ENCODE peak calls at places on chromosomes 6 and 20, in eight cellular contexts. Y is cardiac muscle cell; W is neural progenitor cell; P is H1; F is CD8-positive, alpha-beta T cell; K is mammary epithelial cell; S is prostate gland; Z is upper lobe of right lung. O is an unnamed sample. For H3K4me1, the result is how much of the 10 kb centered on the place peaks cover.

GRCh38 chr6:170286246-170286933 is 4.5 kb downstream of the DLL1 start:
- DNase-seq in Y (peak), P (no peak), K (no peak), W (peak), F (no peak), Z (peak), S (no peak), O (no peak)

GRCh38 chr20:44399446-44399845 is 43.9 kb downstream of the HNF4A start:
- DNase-seq in Y (no peak), K (no peak), F (no peak), P (no peak), Z (no peak), W (no peak), S (no peak), O (no peak)

GRCh38 chr6:6803180-6803978 is 214.9 kb downstream of the LY86 start:
- DNase-seq in P (no peak), W (no peak), F (no peak), Z (no peak), S (peak), Y (no peak), K (peak), O (peak)

GRCh38 chr6:379367-380181 is 12.0 kb upstream of the IRF4 start:
- DNase-seq in P (no peak), K (no peak), Z (no peak), F (no peak), S (no peak), Y (no peak), W (no peak), O (no peak)

GRCh38 chr6:30730611-30731435 is 10.7 kb downstream of the TUBB start:
- DNase-seq in P (no peak), K (peak), Z (peak), F (peak), W (peak), Y (peak), S (peak), O (peak)

GRCh38 chr6:157520117-157520406 is 139.1 kb downstream of the ZDHHC14 start:
- DNase-seq in K (no peak), Y (no peak), P (no peak), W (no peak), Z (no peak), S (no peak), F (no peak), O (no peak)

GRCh38 chr6:31597006-31597405 is 4.2 kb upstream of the NCR3 start:
- DNase-seq in K (no peak), F (peak), Z (no peak), Y (peak), P (no peak), W (peak), S (no peak), O (no peak)

GRCh38 chr6:80742481-80742880 is 636.0 kb downstream of the BCKDHB start:
- DNase-seq in W (peak), P (no peak), Z (no peak), Y (peak), F (no peak), K (peak), S (no peak), O (peak)

GRCh38 chr6:31037692-31038091 is 27.4 kb downstream of the MUC22 start:
- DNase-seq in F (no peak), W (no peak), P (no peak), Z (no peak), K (peak), Y (no peak), S (no peak), O (peak)

GRCh38 chr6:47084530-47084929 is 42.4 kb upstream of the ADGRF1 start:
- DNase-seq in W (no peak), F (no peak), P (no peak), Z (no peak), S (no peak), Y (peak), K (no peak), O (no peak)

GRCh38 chr6:169224185-169224695 is 29.4 kb downstream of the THBS2 start:
- DNase-seq in F (no peak), Z (no peak), Y (peak), W (no peak), P (no peak), S (no peak), K (peak), O (peak)

GRCh38 chr20:47332381-47333206 is 23.9 kb downstream of the ZMYND8 start:
- DNase-seq in P (no peak), S (no peak), Y (no peak), Z (no peak), F (no peak), W (no peak), K (no peak), O (no peak)
- H3K4me1 ChIP-seq in P (under half), S (under half), Y (under half), Z (under half), F (under half), W (under half), K (half or more), O (under half)

GRCh38 chr20:55761787-55762186 is 243.5 kb downstream of the CBLN4 start:
- DNase-seq in Z (no peak), P (no peak), W (no peak), Y (no peak), S (no peak), F (no peak), K (no peak), O (no peak)
- H3K27ac ChIP-seq in Z (no peak), P (no peak), W (no peak), Y (no peak), S (no peak), F (no peak), K (no peak), O (no peak)

GRCh38 chr20:46708172-46708860 is 1.1 kb upstream of the SLC2A10 start:
- DNase-seq in K (no peak), S (peak), F (no peak), Y (no peak), P (no peak), W (peak), Z (no peak), O (no peak)
- TF ChIP-seq CTCF in K (no peak), S (peak), F (no peak), Y (peak), P (peak), W (peak), Z (peak), O (peak)

DNA sequence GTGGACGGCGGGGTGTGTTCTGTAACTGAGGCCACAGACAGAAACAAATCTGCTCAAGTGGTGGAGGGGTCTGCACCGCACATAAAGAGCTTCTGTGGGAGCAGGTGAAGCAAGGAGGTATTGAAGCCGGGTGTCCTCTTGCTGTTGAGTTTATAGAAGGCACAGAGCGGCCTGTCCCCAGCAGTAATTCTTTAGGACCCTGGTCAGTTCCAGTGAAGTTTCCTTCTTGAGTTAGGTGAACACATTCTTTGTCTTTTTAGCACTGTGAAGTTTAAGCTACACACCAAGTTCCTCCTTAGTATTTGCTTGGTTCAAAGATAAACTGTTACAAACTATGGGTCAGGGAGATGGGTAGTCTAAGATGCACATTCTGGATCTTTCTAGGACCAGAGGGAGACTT is 6.1 kb downstream of the PRDM1 start:
- DNase-seq in Z (no peak), P (no peak), F (no peak), W (no peak), S (no peak), Y (no peak), K (no peak), O (no peak)
- H3K4me1 ChIP-seq in Z (under half), P (under half), F (under half), W (under half), S (under half), Y (under half), K (under half), O (under half)

DNA sequence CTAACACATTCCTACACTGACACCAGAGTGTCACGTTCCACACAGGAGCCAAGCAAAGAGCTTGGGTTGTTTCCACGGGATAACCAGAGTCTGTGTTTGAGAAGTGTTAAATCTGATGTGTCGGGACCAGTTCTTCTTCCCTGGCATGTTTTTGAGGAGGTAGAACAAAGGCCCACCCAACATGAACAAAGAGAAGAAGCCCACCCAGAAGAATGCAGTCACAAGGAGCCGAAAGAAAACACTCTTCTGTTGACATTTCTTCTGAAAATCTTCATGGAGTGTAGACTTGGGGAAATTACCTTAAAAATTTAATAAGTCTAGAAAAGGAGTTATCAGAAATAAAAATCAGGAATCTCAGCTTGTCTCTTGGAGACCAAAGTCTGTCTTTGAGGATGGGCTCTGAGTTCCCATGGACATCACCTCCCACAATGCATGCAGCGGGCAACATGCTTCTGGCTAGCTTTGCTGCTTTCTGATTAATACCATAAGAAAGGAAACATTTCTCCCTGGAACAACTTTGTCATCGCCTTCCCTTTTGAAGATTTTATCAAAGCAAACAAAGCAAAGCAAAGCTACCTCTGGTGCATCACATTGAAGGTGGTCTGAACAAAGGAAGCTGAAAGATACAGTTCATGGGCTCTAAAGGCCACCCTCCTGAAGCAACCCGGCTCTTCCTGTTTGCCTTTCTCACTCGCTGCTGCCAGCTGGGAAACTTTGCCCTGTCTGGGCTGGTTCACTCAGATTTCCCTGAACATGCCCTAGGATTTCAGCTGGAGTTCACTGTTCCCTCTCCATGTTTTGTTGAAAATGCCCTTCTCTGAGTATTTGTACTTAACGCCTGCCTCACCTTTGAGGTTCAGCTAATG is 448.1 kb downstream of the KIF16B start:
- DNase-seq in F (no peak), K (no peak), Z (no peak), P (no peak), Y (no peak), W (no peak), S (no peak), O (no peak)
- H3K27ac ChIP-seq in F (no peak), K (no peak), Z (no peak), P (no peak), Y (no peak), W (no peak), S (no peak), O (no peak)

DNA sequence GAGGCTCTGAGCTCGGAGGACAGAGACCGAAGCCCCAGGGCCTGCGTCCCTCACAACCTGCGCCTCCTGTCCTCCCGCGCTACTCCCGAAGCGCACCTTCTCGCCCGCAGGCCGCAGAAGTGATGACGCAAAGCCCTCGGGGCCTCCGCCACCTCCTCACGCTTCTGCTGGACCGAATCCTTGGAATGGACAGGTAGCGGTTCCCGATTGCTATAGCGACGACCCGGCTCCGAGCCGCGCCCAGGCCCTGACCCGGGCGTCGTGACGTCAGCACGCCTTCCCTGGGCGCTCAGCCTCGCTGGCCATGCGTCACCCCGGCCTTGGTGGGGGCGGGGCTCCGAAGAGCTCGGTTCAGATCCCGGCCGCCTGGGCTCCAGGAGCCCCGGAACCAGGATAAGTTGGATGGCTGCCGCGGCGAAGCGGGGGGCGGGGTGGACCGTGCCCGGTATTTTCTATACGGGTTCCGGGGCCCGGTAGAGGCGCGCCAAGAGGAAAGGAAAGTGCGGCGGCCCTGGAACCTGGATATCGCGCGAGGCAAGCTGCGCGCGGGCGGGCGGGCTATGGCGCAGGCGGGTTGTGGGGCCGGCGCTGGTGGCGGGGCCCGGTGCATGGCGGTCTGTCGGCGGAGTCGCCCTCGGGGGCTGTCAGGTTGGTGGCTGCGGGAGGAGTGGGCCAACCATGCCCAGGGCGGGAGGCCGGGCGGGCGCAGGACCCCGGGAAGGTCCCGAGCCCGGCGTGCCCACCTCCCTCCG is at the start of gene ZNF76:
- DNase-seq in Y (peak), Z (peak), P (peak), K (peak), W (peak), S (peak), F (peak), O (peak)
- TF ChIP-seq CTCF in Y (peak), Z (no peak), P (no peak), K (no peak), W (no peak), S (peak), F (no peak), O (peak)